ENCODE peak calls at places on chromosome 3, in four cellular contexts. K, H, W and I are unnamed samples.

GRCh38 chr3:53139833-53140574 is 9.8 kb upstream of the RFT1 start:
- DNase-seq in H (no peak), K (no peak), W (no peak), I (no peak)

GRCh38 chr3:41094351-41094750 is 105.0 kb upstream of the CTNNB1 start:
- DNase-seq in K (no peak), W (no peak), H (no peak), I (no peak)

GRCh38 chr3:193743702-193744047 is 150.7 kb downstream of the OPA1 start:
- DNase-seq in K (no peak), W (no peak), H (no peak), I (no peak)

GRCh38 chr3:53131136-53131495 is 881 bp upstream of the RFT1 start:
- DNase-seq in W (peak; percentile 74), H (peak; percentile 39), K (no peak), I (no peak)

GRCh38 chr3:186307594-186307993 is 54.4 kb downstream of the DGKG start:
- DNase-seq in W (peak; percentile 41), H (peak; percentile 20), K (no peak), I (no peak)

GRCh38 chr3:21158801-21159564 is 592.0 kb downstream of the ZNF385D start:
- DNase-seq in K (no peak), W (no peak), H (no peak), I (no peak)

GRCh38 chr3:36405193-36405592 is 24.9 kb downstream of the STAC start:
- DNase-seq in W (no peak), H (no peak), K (no peak), I (no peak)

GRCh38 chr3:122952509-122952908 is 75.1 kb downstream of the SEMA5B start:
- DNase-seq in K (peak; percentile 19), H (no peak), W (no peak), I (peak; percentile 27)

GRCh38 chr3:186268616-186269448 is 93.2 kb downstream of the DGKG start:
- DNase-seq in W (peak; percentile 41), K (no peak), H (peak; percentile 34), I (peak; percentile 42)

GRCh38 chr3:143421556-143421955 is 302.0 kb downstream of the CHST2 start:
- DNase-seq in H (no peak), K (no peak), W (no peak), I (no peak)

GRCh38 chr3:187678869-187679268 is 8.7 kb upstream of the SST start:
- DNase-seq in W (peak; percentile 68), H (peak; percentile 41), K (no peak), I (peak; percentile 68)

GRCh38 chr3:100269410-100270217 is 8.8 kb downstream of the TBC1D23 start:
- DNase-seq in W (no peak), K (no peak), H (no peak), I (no peak)

GRCh38 chr3:183149915-183150825 is 12.4 kb downstream of the LAMP3 start:
- DNase-seq in W (no peak), K (no peak), H (no peak), I (no peak)
- TF ChIP-seq NR2C2 in W (no peak), K (no peak), H (no peak), I (no peak)

GRCh38 chr3:54870423-54870822 is 57.4 kb downstream of the LRTM1 start:
- DNase-seq in H (peak; percentile 14), K (no peak), W (peak; percentile 21), I (no peak)
- TF ChIP-seq NR2C2 in H (no peak), K (no peak), W (no peak), I (no peak)

GRCh38 chr3:196782496-196782895 is 42.8 kb downstream of the PAK2 start:
- DNase-seq in W (no peak), K (no peak), H (no peak), I (no peak)

GRCh38 chr3:196775938-196776337 is 36.3 kb downstream of the PAK2 start:
- DNase-seq in W (no peak), H (no peak), K (no peak), I (no peak)

GRCh38 chr3:196774191-196774820 is 34.6 kb downstream of the PAK2 start:
- DNase-seq in H (peak; percentile 70), W (no peak), K (peak; percentile 17), I (no peak)

GRCh38 chr3:196774845-196775422 is 35.3 kb downstream of the PAK2 start:
- DNase-seq in H (no peak), K (no peak), W (no peak), I (no peak)

GRCh38 chr3:196778755-196779154 is 39.1 kb downstream of the PAK2 start:
- DNase-seq in H (no peak), W (no peak), K (no peak), I (no peak)
- TF ChIP-seq NR2C2 in H (no peak), W (no peak), K (no peak), I (no peak)

GRCh38 chr3:72272356-72272755 is 487.4 kb upstream of the PROK2 start:
- DNase-seq in H (no peak), W (no peak), K (no peak), I (no peak)

GRCh38 chr3:72273615-72274014 is 488.7 kb upstream of the PROK2 start:
- DNase-seq in H (no peak), K (no peak), W (no peak), I (peak; percentile 53)

GRCh38 chr3:72271923-72272322 is 487.0 kb upstream of the PROK2 start:
- DNase-seq in H (no peak), W (peak; percentile 31), K (no peak), I (no peak)

GRCh38 chr3:72275296-72275820 is 490.4 kb upstream of the PROK2 start:
- DNase-seq in K (no peak), H (no peak), W (no peak), I (no peak)

GRCh38 chr3:72274511-72275295 is 489.8 kb upstream of the PROK2 start:
- DNase-seq in K (no peak), H (no peak), W (no peak), I (no peak)
- TF ChIP-seq NR2C2 in K (no peak), H (no peak), W (peak; percentile 68), I (no peak)

GRCh38 chr3:139738697-139739096 is 60.9 kb upstream of the NMNAT3 start:
- DNase-seq in H (no peak), W (no peak), K (no peak), I (no peak)

GRCh38 chr3:139737682-139738361 is 60.0 kb upstream of the NMNAT3 start:
- DNase-seq in H (no peak), W (no peak), K (no peak), I (no peak)

GRCh38 chr3:139735191-139735590 is 57.4 kb upstream of the NMNAT3 start:
- DNase-seq in W (no peak), H (no peak), K (no peak), I (no peak)

GRCh38 chr3:139728414-139728813 is 50.6 kb upstream of the NMNAT3 start:
- DNase-seq in W (no peak), K (no peak), H (no peak), I (no peak)

DNA sequence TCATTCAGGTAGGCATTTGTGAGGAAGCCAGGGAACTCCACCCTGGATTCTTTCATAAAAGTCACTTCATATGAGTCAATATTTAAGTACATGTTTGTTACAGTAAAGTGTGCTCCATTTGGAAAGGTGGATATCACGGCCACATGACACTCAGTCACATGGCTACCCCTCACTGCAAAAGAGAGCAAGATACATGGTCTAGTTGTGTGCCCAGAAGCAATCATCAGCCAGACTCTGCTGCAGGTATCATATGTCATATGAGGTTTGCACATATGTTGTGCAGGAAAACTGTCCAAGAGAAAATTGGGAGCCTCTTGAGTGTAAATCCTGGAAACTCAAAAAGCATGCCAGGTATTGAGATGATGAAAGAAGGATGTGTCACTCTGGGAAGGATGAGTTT is 55.0 kb upstream of the NMNAT3 start:
- DNase-seq in W (no peak), K (no peak), H (no peak), I (no peak)
- TF ChIP-seq NR2C2 in W (no peak), K (no peak), H (no peak), I (no peak)

GRCh38 chr3:48125026-48125704 is 63.1 kb downstream of the CDC25A start:
- DNase-seq in K (no peak), H (no peak), W (no peak), I (no peak)
- TF ChIP-seq NR2C2 in K (no peak), H (no peak), W (no peak), I (no peak)

DNA sequence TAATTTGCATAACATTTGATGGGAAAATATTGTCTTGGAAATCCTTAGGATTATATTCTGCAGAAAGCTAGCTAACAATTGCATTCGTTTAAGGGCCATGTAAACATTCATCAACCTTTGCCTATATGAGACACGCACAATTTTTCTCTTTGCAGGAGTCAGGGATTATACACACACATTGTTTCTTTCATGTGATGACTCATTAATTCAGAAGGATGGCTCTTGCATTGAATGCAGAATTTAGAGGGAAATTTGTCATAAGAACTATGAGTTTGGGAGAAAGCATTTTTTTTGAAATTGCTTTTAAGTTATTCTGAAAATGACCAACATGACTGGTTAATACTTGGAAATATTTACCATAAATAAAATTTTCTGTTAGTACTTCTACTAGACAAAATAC is 844.7 kb downstream of the DIPK2A start:
- DNase-seq in H (no peak), K (no peak), W (no peak), I (no peak)
- TF ChIP-seq NR2C2 in H (no peak), K (no peak), W (no peak), I (no peak)